ENCODE peak calls at places on chromosomes 3 and 15, in six cellular contexts. P is foreskin melanocyte, X is hepatocyte, W is uterus, R is IMR-90, S is kidney tubule cell. F is an unnamed sample.
A peak's percentile ranks its signal among the peaks of the same experiment; 100 is the strongest.

GRCh38 chr3:162491957-162492356 is 995.3 kb downstream of the OTOL1 start:
- DNase-seq in P (no peak), X (no peak), W (no peak), R (peak; percentile 36), S (no peak), F (no peak)

GRCh38 chr3:170046269-170047132 is 8.7 kb downstream of the GPR160 start:
- DNase-seq in P (no peak), X (no peak), W (no peak), R (no peak), S (no peak), F (no peak)

GRCh38 chr3:158785972-158786371 is 15.9 kb upstream of the MFSD1 start:
- DNase-seq in P (no peak), X (no peak), W (no peak), R (peak; percentile 43), S (no peak), F (no peak)

GRCh38 chr3:157530637-157531300 is 27.6 kb upstream of the VEPH1 start:
- DNase-seq in P (no peak), X (no peak), W (no peak), R (peak; percentile 53), S (no peak), F (no peak)

GRCh38 chr3:126421573-126422119 is 26.9 kb downstream of the CFAP100 start:
- DNase-seq in P (no peak), X (no peak), W (no peak), R (no peak), S (no peak), F (no peak)

GRCh38 chr3:169430687-169431404 is 232.7 kb downstream of the MECOM start:
- DNase-seq in P (no peak), X (peak; percentile 11), W (no peak), R (peak; percentile 19), S (peak; percentile 52), F (no peak)

GRCh38 chr15:28943611-28944230 is 57.9 kb downstream of the APBA2 start:
- DNase-seq in P (no peak), X (no peak), W (no peak), R (no peak), S (no peak), F (no peak)

GRCh38 chr15:58918239-58918638 is 15.2 kb downstream of the SLTM start:
- DNase-seq in P (no peak), X (no peak), W (no peak), R (no peak), S (peak; percentile 90), F (no peak)

GRCh38 chr3:108822167-108822897 is at the start of gene TRAT1:
- DNase-seq in P (no peak), X (no peak), W (no peak), R (no peak), S (no peak), F (no peak)

GRCh38 chr3:13113346-13114335 is 40.4 kb upstream of the IQSEC1 start:
- DNase-seq in P (no peak), X (no peak), W (no peak), R (no peak), S (no peak), F (no peak)

GRCh38 chr15:101535170-101535902 is 45.8 kb upstream of the PCSK6 start:
- DNase-seq in P (no peak), X (no peak), W (no peak), R (no peak), S (no peak), F (no peak)

GRCh38 chr3:16884748-16885587 is at the start of gene PLCL2:
- DNase-seq in P (no peak), X (peak; percentile 62), W (peak; percentile 55), R (peak; percentile 21), S (peak; percentile 57), F (no peak)

GRCh38 chr15:41794081-41794480 is 19.8 kb downstream of the MAPKBP1 start:
- DNase-seq in P (peak; percentile 71), X (no peak), W (no peak), R (peak; percentile 52), S (no peak), F (no peak)

GRCh38 chr3:132486086-132486485 is 68.8 kb downstream of the DNAJC13 start:
- DNase-seq in P (no peak), X (no peak), W (no peak), R (peak; percentile 17), S (no peak), F (no peak)

GRCh38 chr15:74053497-74053896 is 28.9 kb downstream of the GOLGA6A start:
- DNase-seq in P (no peak), X (no peak), W (no peak), R (no peak), S (no peak), F (no peak)

GRCh38 chr15:34701536-34701935 is 53.3 kb downstream of the GJD2 start:
- DNase-seq in P (no peak), X (no peak), W (no peak), R (no peak), S (no peak), F (no peak)

GRCh38 chr3:14922863-14923262 is 24.5 kb upstream of the NR2C2 start:
- DNase-seq in P (no peak), X (no peak), W (no peak), R (no peak), S (no peak), F (no peak)

GRCh38 chr3:146157325-146158060 is 3.5 kb downstream of the PLOD2 start:
- DNase-seq in P (no peak), X (no peak), W (no peak), R (no peak), S (no peak), F (no peak)

GRCh38 chr15:35136552-35136951 is 51.5 kb upstream of the NANOGP8 start:
- DNase-seq in P (no peak), X (peak; percentile 4), W (no peak), R (no peak), S (no peak), F (no peak)

GRCh38 chr15:85763157-85763556 is 31.6 kb downstream of the KLHL25 start:
- DNase-seq in P (no peak), X (no peak), W (no peak), R (no peak), S (peak; percentile 61), F (no peak)

GRCh38 chr15:25775317-25775912 is 87.7 kb downstream of the ATP10A start:
- DNase-seq in P (no peak), X (peak; percentile 34), W (peak; percentile 53), R (peak; percentile 82), S (peak; percentile 85), F (no peak)

GRCh38 chr15:68191555-68191954 is 13.6 kb downstream of the CALML4 start:
- DNase-seq in P (no peak), X (no peak), W (no peak), R (no peak), S (no peak), F (no peak)

GRCh38 chr15:36612063-36612788 is 32.8 kb downstream of the CDIN1 start:
- DNase-seq in P (no peak), X (peak; percentile 46), W (no peak), R (peak; percentile 97), S (peak; percentile 77), F (no peak)

F was measured in substantia nigra.